ENCODE peak calls at places on chromosomes 7 and 10, in five cellular contexts. A is NCI-H774; I is stimulated activated CD8-positive, alpha-beta memory T cell treated with anti-CD3 and anti-CD28 coated beads, Interleukin-4, amount 100 ng/mL, for 48 hours; G is choroid plexus epithelial cell; D is GM23338. U is an unnamed sample.

GRCh38 chr7:50954716-50955115 is 172.0 kb upstream of the GRB10 start:
- DNase-seq in A (no peak), I (no peak), G (no peak), D (no peak), U (peak)

GRCh38 chr7:129376778-129377700 is 57.2 kb upstream of the STRIP2 start:
- DNase-seq in A (no peak), I (no peak), G (peak), D (no peak), U (no peak)

GRCh38 chr7:2474813-2475677 is 1.2 kb downstream of the GRIFIN start:
- DNase-seq in A (no peak), I (no peak), G (no peak), D (no peak), U (no peak)

GRCh38 chr7:39700932-39701331 is 77.6 kb downstream of the RALA start:
- DNase-seq in A (no peak), I (no peak), G (no peak), D (no peak), U (no peak)

GRCh38 chr10:129756912-129757861 is 206.9 kb downstream of the EBF3 start:
- DNase-seq in A (no peak), I (peak), G (peak), D (no peak), U (peak)

GRCh38 chr7:75732764-75733630 is 5.7 kb downstream of the HIP1 start:
- DNase-seq in A (no peak), I (no peak), G (peak), D (no peak), U (no peak)

GRCh38 chr10:131831561-131831960 is 69.2 kb upstream of the PPP2R2D start:
- DNase-seq in A (no peak), I (no peak), G (no peak), D (no peak), U (no peak)

GRCh38 chr10:62352356-62352963 is 21.7 kb upstream of the ZNF365 start:
- DNase-seq in A (no peak), I (peak), G (no peak), D (no peak), U (no peak)

GRCh38 chr10:88991900-88992237 is 1.3 kb downstream of the FAS start:
- DNase-seq in A (no peak), I (no peak), G (no peak), D (no peak), U (no peak)

GRCh38 chr7:122301291-122301690 is 3.3 kb downstream of the FEZF1 start:
- DNase-seq in A (no peak), I (no peak), G (no peak), D (no peak), U (no peak)

GRCh38 chr10:61477469-61477868 is 24.3 kb upstream of the TMEM26 start:
- DNase-seq in A (no peak), I (no peak), G (no peak), D (no peak), U (no peak)

GRCh38 chr10:5694573-5694972 is 9.9 kb downstream of the TASOR2 start:
- DNase-seq in A (no peak), I (no peak), G (no peak), D (no peak), U (no peak)

GRCh38 chr10:114810926-114811325 is 10.7 kb upstream of the FHIP2A start:
- DNase-seq in A (no peak), I (no peak), G (no peak), D (no peak), U (no peak)

GRCh38 chr7:137992738-137993394 is 9.0 kb downstream of the CREB3L2 start:
- DNase-seq in A (peak), I (no peak), G (peak), D (no peak), U (no peak)

GRCh38 chr10:1402016-1402820 is 335.1 kb downstream of the ADARB2 start:
- DNase-seq in A (no peak), I (no peak), G (no peak), D (no peak), U (no peak)

GRCh38 chr7:5232485-5232837 is 42.4 kb downstream of the WIPI2 start:
- DNase-seq in A (no peak), I (no peak), G (no peak), D (no peak), U (no peak)

GRCh38 chr7:80661729-80662128 is 23.3 kb downstream of the CD36 start:
- DNase-seq in A (no peak), I (no peak), G (peak), D (peak), U (no peak)

GRCh38 chr10:117197189-117197588 is at the start of gene KCNK18:
- DNase-seq in A (no peak), I (no peak), G (no peak), D (no peak), U (no peak)

GRCh38 chr10:95533590-95533989 is 27.6 kb downstream of the SORBS1 start:
- DNase-seq in A (no peak), I (no peak), G (no peak), D (no peak), U (no peak)

GRCh38 chr10:15478950-15479349 is 107.9 kb upstream of the FAM171A1 start:
- DNase-seq in A (no peak), I (no peak), G (no peak), D (no peak), U (no peak)

GRCh38 chr10:91012502-91012901 is 91.6 kb upstream of the ANKRD1 start:
- DNase-seq in A (no peak), I (no peak), G (no peak), D (no peak), U (no peak)

GRCh38 chr7:131076032-131076431 is 251.6 kb upstream of the MKLN1 start:
- DNase-seq in A (no peak), I (no peak), G (peak), D (no peak), U (no peak)

GRCh38 chr10:21099291-21099800 is 202.2 kb upstream of the NEBL start:
- DNase-seq in A (no peak), I (no peak), G (no peak), D (no peak), U (peak)